ENCODE peak calls at places on chromosomes 16 and 17, in six cellular contexts. V is H9, P is mesenchymal stem cell, T is IMR-90, Y is H1, E is neuronal stem cell. Z is an unnamed sample. For H3K9me3 and H3K79me1, the result is how much of the 10 kb centered on the place peaks cover.

GRCh38 chr17:15386083-15386482 is 44.7 kb upstream of the TEKT3 start:
- DNase-seq in T (no peak), P (no peak), E (no peak), V (no peak), Y (no peak), Z (peak)

GRCh38 chr17:15662726-15663125 is 21.4 kb downstream of the TRIM16 start:
- DNase-seq in V (no peak), Y (no peak), P (no peak), T (no peak), E (no peak), Z (peak)

GRCh38 chr17:77203436-77203835 is 62.7 kb downstream of the SEC14L1 start:
- DNase-seq in E (no peak), T (no peak), Y (no peak), V (no peak), P (no peak), Z (no peak)

GRCh38 chr17:2123467-2124251 is 68.8 kb downstream of the HIC1 start:
- DNase-seq in V (no peak), P (peak), T (peak), E (no peak), Y (no peak), Z (no peak)

GRCh38 chr17:15262291-15263205 is 2.6 kb downstream of the PMP22 start:
- DNase-seq in T (peak), E (peak), Y (no peak), P (peak), V (peak), Z (peak)

GRCh38 chr16:477287-477686 is 50.2 kb upstream of the CAPN15 start:
- DNase-seq in P (no peak), T (no peak), E (no peak), V (no peak), Y (no peak), Z (no peak)

GRCh38 chr17:6523330-6523729 is 33.0 kb downstream of the PITPNM3 start:
- DNase-seq in P (peak), Y (peak), V (peak), T (peak), E (no peak), Z (peak)

GRCh38 chr17:21113106-21113690 is 13.6 kb upstream of the DHRS7B start:
- DNase-seq in P (no peak), T (no peak), Y (no peak), V (no peak), E (no peak), Z (no peak)

GRCh38 chr17:32609085-32609484 is 122.3 kb downstream of the CDK5R1 start:
- DNase-seq in P (no peak), Y (no peak), T (no peak), E (no peak), V (no peak), Z (no peak)

GRCh38 chr16:9042943-9043680 is 48.3 kb upstream of the HAPSTR1 start:
- DNase-seq in E (no peak), P (peak), V (no peak), T (peak), Y (no peak), Z (no peak)

GRCh38 chr17:33045236-33045635 is 53.6 kb downstream of the SPACA3 start:
- DNase-seq in P (no peak), V (no peak), E (no peak), Y (no peak), T (no peak), Z (no peak)

GRCh38 chr17:62216847-62217246 is 151.8 kb upstream of the MED13 start:
- DNase-seq in Y (no peak), V (no peak), E (no peak), T (no peak), P (no peak), Z (no peak)

DNA sequence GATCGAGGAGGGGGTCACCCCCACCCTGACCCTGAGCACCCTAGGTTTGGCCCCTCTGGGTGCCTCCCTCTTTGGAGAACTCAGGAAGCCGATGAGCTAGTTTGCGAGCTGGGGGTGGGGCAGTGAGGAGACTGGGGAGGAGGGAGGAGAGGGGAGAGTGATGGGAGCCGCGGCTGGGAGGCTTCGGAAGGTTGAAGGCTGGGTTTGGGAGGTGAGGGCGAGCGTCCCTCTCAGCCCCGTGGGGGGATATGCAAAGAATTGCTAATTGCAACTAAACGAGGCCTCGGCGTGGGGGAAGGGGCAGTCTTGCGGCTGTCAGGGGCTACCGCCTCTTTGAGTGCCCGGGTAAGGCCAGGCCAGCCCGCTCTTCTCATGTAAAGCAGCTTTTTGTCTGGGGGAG is 17.6 kb upstream of the FZD2 start:
- DNase-seq in P (no peak), E (peak), T (no peak), Y (peak), V (peak), Z (no peak)
- H3K18ac ChIP-seq in P (peak), E (peak), T (no peak), Y (no peak), V (no peak), Z (no peak)

DNA sequence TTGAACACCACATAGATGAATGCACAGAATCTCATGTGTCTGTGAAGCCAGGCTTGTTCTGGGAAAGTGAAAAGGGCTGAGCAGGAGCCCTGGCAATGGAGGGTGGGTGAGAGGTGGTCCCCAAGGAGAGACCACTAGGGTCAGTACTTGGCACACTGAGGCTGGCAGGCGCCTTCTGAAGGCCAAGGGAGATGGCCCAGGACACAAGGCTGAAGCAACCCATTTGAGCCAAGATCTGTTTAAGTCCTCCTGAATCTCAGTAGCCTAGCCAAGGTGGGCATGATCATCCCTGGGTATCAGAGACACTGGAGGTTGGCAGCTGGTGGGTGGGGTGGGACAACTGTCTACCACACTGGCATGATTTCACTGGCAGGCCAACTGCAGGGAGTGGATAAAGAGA is 1741.2 kb downstream of the TP53TG3F start:
- DNase-seq in Y (no peak), T (no peak), V (no peak), E (no peak), P (no peak), Z (no peak)
- H3K9me3 ChIP-seq in Y (half or more), T (under half), V (half or more), E (under half), P (under half), Z (half or more)

GRCh38 chr17:17115620-17116019 is 73.4 kb downstream of the MPRIP start:
- DNase-seq in P (no peak), T (no peak), V (no peak), E (no peak), Y (no peak), Z (no peak)

GRCh38 chr17:17111401-17112393 is 69.4 kb downstream of the MPRIP start:
- DNase-seq in P (no peak), E (no peak), T (no peak), V (no peak), Y (no peak), Z (peak)

GRCh38 chr17:17112628-17113200 is 70.5 kb downstream of the MPRIP start:
- DNase-seq in E (no peak), P (no peak), V (no peak), T (no peak), Y (no peak), Z (peak)

GRCh38 chr17:17116406-17116805 is 74.1 kb downstream of the MPRIP start:
- DNase-seq in Y (no peak), P (no peak), V (no peak), T (no peak), E (no peak), Z (no peak)

DNA sequence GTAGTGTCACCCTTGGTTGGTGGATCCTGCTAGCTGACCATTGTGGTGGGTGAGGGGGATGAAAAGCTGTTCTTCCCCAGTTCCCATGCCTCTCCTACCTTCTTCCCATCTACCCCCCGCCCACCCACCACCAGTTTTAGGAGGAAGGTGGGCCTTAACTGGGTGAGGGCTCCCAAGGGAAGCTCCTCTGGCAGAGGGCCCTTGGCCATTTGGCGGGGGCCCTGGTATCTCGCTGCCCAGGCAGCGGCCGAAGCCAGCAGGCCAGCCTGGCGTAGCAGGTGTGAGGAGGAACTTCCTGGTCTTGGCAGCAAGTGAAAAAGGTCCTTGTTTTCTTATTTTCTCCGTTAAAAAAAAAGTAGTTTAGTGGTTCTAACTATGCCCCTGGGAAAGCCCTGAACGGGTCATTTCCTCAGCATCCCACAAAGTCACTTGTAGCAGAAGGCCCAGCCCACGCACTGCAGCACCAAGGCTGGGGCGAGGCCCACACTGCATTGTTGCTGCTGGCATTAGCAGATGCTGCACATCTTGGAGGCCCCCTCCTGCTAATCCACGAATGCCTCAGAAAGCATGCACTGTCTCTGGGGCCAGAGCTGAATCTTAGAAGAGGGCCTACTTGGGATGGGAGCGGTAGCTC is 72.5 kb downstream of the MPRIP start:
- DNase-seq in V (no peak), E (no peak), T (no peak), P (no peak), Y (no peak), Z (no peak)
- H3K79me1 ChIP-seq in V (under half), E (under half), T (half or more), P (under half), Y (under half), Z (under half)

DNA sequence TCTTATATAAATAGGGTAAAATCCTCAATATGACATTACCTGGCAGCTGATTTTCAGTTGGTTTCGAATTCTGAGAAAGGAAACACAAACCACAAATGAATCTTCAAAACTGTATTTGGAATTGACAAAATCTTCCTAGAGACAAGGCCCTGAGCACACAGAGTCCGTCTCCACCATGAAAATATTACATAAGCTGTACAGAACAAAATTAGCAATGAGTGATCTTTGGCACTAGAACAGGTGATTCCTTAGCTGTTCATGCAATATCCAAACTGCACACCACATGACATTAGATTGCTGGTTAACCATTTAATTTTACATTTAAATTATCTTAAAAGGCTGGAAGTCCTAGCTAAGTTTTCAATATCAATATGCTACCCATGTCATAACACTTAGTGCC is 31.7 kb downstream of the GJC1 start:
- DNase-seq in P (no peak), V (no peak), T (no peak), Y (no peak), E (no peak), Z (no peak)
- H3K18ac ChIP-seq in P (no peak), V (no peak), T (no peak), Y (no peak), E (no peak), Z (no peak)

GRCh38 chr16:68574479-68574878 is 35.4 kb downstream of the ZFP90 start:
- DNase-seq in V (peak), E (no peak), Y (no peak), T (no peak), P (no peak), Z (peak)

GRCh38 chr16:68577352-68577853 is 38.3 kb downstream of the ZFP90 start:
- DNase-seq in T (no peak), Y (no peak), E (no peak), V (no peak), P (no peak), Z (no peak)

GRCh38 chr16:68575082-68575481 is 36.0 kb downstream of the ZFP90 start:
- DNase-seq in Y (no peak), P (no peak), V (peak), E (no peak), T (no peak), Z (peak)
- H3K9me3 ChIP-seq in Y (under half), P (half or more), V (under half), E (half or more), T (half or more), Z (under half)

GRCh38 chr16:81542609-81543570 is 98.3 kb downstream of the CMIP start:
- DNase-seq in E (no peak), Y (no peak), P (no peak), V (no peak), T (no peak), Z (no peak)
- H3K79me1 ChIP-seq in E (under half), Y (under half), P (half or more), V (under half), T (half or more), Z (under half)

GRCh38 chr16:28946681-28947080 is 4.1 kb upstream of the NFATC2IP start:
- DNase-seq in T (no peak), P (no peak), V (no peak), Y (no peak), E (no peak), Z (no peak)

GRCh38 chr16:28951410-28951943 is 740 bp downstream of the NFATC2IP start:
- DNase-seq in E (no peak), Y (no peak), P (no peak), V (peak), T (no peak), Z (peak)

GRCh38 chr16:28950648-28951409 is at the start of gene NFATC2IP:
- DNase-seq in V (peak), Y (peak), P (peak), E (peak), T (peak), Z (peak)
- H3K18ac ChIP-seq in V (peak), Y (no peak), P (peak), E (peak), T (no peak), Z (peak)

Z was measured in trophoblast cell.